ENCODE peak calls at places on chromosomes 1 and 21, in eight cellular contexts. One of them, this sample, is unnamed.

GRCh38 chr1:186059311-186059710 is 315.7 kb downstream of the TPR start:
- DNase-seq in non-pigmented ciliary epithelial cell: no peak
- DNase-seq in RCC 7860: no peak
- DNase-seq in bronchial epithelial cell: peak
- DNase-seq in H9: no peak
- DNase-seq in small intestine: no peak
- DNase-seq in nephron progenitor cell: no peak
- DNase-seq in DND-41: no peak
- DNase-seq in this sample: no peak

GRCh38 chr1:79988401-79988800 is 981.9 kb upstream of the ADGRL4 start:
- DNase-seq in non-pigmented ciliary epithelial cell: no peak
- DNase-seq in RCC 7860: no peak
- DNase-seq in bronchial epithelial cell: no peak
- DNase-seq in H9: no peak
- DNase-seq in small intestine: no peak
- DNase-seq in nephron progenitor cell: no peak
- DNase-seq in DND-41: no peak
- DNase-seq in this sample: no peak

GRCh38 chr1:39378377-39378776 is 113.1 kb upstream of the BMP8A start:
- DNase-seq in non-pigmented ciliary epithelial cell: no peak
- DNase-seq in RCC 7860: no peak
- DNase-seq in bronchial epithelial cell: peak
- DNase-seq in H9: peak
- DNase-seq in small intestine: peak
- DNase-seq in nephron progenitor cell: no peak
- DNase-seq in DND-41: no peak
- DNase-seq in this sample: peak

GRCh38 chr21:38505654-38506523 is 7.6 kb upstream of the ERG start:
- DNase-seq in non-pigmented ciliary epithelial cell: peak
- DNase-seq in RCC 7860: peak
- DNase-seq in bronchial epithelial cell: peak
- DNase-seq in H9: peak
- DNase-seq in small intestine: peak
- DNase-seq in nephron progenitor cell: no peak
- DNase-seq in DND-41: peak
- DNase-seq in this sample: no peak

GRCh38 chr1:206506405-206506802 is 927 bp upstream of the RASSF5 start:
- DNase-seq in non-pigmented ciliary epithelial cell: no peak
- DNase-seq in RCC 7860: no peak
- DNase-seq in bronchial epithelial cell: no peak
- DNase-seq in H9: no peak
- DNase-seq in small intestine: no peak
- DNase-seq in nephron progenitor cell: no peak
- DNase-seq in DND-41: no peak
- DNase-seq in this sample: no peak

GRCh38 chr1:8677782-8678181 is 139.7 kb downstream of the RERE start:
- DNase-seq in non-pigmented ciliary epithelial cell: no peak
- DNase-seq in RCC 7860: no peak
- DNase-seq in bronchial epithelial cell: no peak
- DNase-seq in H9: no peak
- DNase-seq in small intestine: no peak
- DNase-seq in nephron progenitor cell: no peak
- DNase-seq in DND-41: no peak
- DNase-seq in this sample: no peak

GRCh38 chr1:87328121-87329050 is at the start of gene LMO4:
- DNase-seq in non-pigmented ciliary epithelial cell: peak
- DNase-seq in RCC 7860: peak
- DNase-seq in bronchial epithelial cell: peak
- DNase-seq in H9: peak
- DNase-seq in small intestine: peak
- DNase-seq in nephron progenitor cell: peak
- DNase-seq in DND-41: peak
- DNase-seq in this sample: peak

GRCh38 chr1:12173631-12174121 is 6.9 kb downstream of the TNFRSF1B start:
- DNase-seq in non-pigmented ciliary epithelial cell: no peak
- DNase-seq in RCC 7860: no peak
- DNase-seq in bronchial epithelial cell: no peak
- DNase-seq in H9: no peak
- DNase-seq in small intestine: peak
- DNase-seq in nephron progenitor cell: no peak
- DNase-seq in DND-41: peak
- DNase-seq in this sample: peak

GRCh38 chr1:94773931-94774422 is 46.2 kb upstream of the SLC44A3 start:
- DNase-seq in non-pigmented ciliary epithelial cell: no peak
- DNase-seq in RCC 7860: peak
- DNase-seq in bronchial epithelial cell: peak
- DNase-seq in H9: no peak
- DNase-seq in small intestine: no peak
- DNase-seq in nephron progenitor cell: no peak
- DNase-seq in DND-41: no peak
- DNase-seq in this sample: no peak

GRCh38 chr1:15609631-15610030 is 7.6 kb upstream of the DDI2 start:
- DNase-seq in non-pigmented ciliary epithelial cell: no peak
- DNase-seq in RCC 7860: no peak
- DNase-seq in bronchial epithelial cell: no peak
- DNase-seq in H9: no peak
- DNase-seq in small intestine: no peak
- DNase-seq in nephron progenitor cell: no peak
- DNase-seq in DND-41: no peak
- DNase-seq in this sample: no peak